ENCODE peak calls at places on chromosomes 1 and 21, in six cellular contexts. J is IMR-90, F is small intestine, Q is prostate gland, B is heart right ventricle, P is kidney. L is an unnamed sample.

GRCh38 chr1:97906567-97907228 is 14.1 kb downstream of the DPYD start:
- DNase-seq in F (no peak), Q (no peak), P (no peak), J (peak), B (no peak), L (no peak)

GRCh38 chr1:77375541-77375940 is 93.7 kb downstream of the AK5 start:
- DNase-seq in P (no peak), J (no peak), Q (no peak), B (no peak), F (no peak), L (no peak)

GRCh38 chr1:5943373-5944068 is 48.7 kb downstream of the NPHP4 start:
- DNase-seq in F (no peak), Q (no peak), J (no peak), B (no peak), P (no peak), L (no peak)

GRCh38 chr1:221217029-221217428 is 337.8 kb downstream of the HLX start:
- DNase-seq in Q (no peak), F (no peak), B (peak), P (no peak), J (peak), L (no peak)

GRCh38 chr1:162028726-162029125 is 5.1 kb upstream of the OLFML2B start:
- DNase-seq in J (no peak), F (no peak), P (no peak), Q (no peak), B (no peak), L (no peak)

GRCh38 chr1:22618056-22618455 is 18.4 kb upstream of the C1QA start:
- DNase-seq in Q (no peak), J (no peak), F (no peak), B (no peak), P (no peak), L (no peak)

GRCh38 chr21:46095106-46095719 is 2.7 kb upstream of the COL6A2 start:
- DNase-seq in P (no peak), Q (no peak), J (no peak), F (no peak), B (no peak), L (no peak)

GRCh38 chr1:201116091-201116490 is 3.9 kb upstream of the CACNA1S start:
- DNase-seq in Q (no peak), F (no peak), P (peak), B (no peak), J (no peak), L (no peak)

GRCh38 chr1:53477626-53478025 is 18.4 kb downstream of the DMRTB1 start:
- DNase-seq in F (no peak), J (no peak), Q (no peak), B (no peak), P (no peak), L (no peak)

GRCh38 chr21:42443876-42444744 is 40.4 kb downstream of the UBASH3A start:
- DNase-seq in F (no peak), Q (no peak), P (peak), J (no peak), B (no peak), L (no peak)

GRCh38 chr1:69172003-69173000 is 395.4 kb upstream of the LRRC7 start:
- DNase-seq in P (no peak), F (no peak), Q (no peak), B (no peak), J (peak), L (no peak)

GRCh38 chr1:228172591-228173527 is 7.3 kb downstream of the IBA57 start:
- DNase-seq in B (no peak), F (no peak), J (no peak), Q (no peak), P (peak), L (no peak)

GRCh38 chr1:66434096-66434495 is 99.9 kb upstream of the SGIP1 start:
- DNase-seq in Q (no peak), B (no peak), J (peak), P (no peak), F (no peak), L (no peak)

GRCh38 chr1:150551049-150551783 is 2.0 kb downstream of the ADAMTSL4 start:
- DNase-seq in F (no peak), J (no peak), B (no peak), P (no peak), Q (no peak), L (no peak)

GRCh38 chr1:53567458-53568250 is 108.5 kb downstream of the DMRTB1 start:
- DNase-seq in B (no peak), J (no peak), Q (no peak), F (no peak), P (no peak), L (no peak)

GRCh38 chr1:121538943-121539575 is 354.3 kb downstream of the SRGAP2C start:
- DNase-seq in B (no peak), Q (no peak), J (no peak), F (no peak), P (no peak), L (no peak)

GRCh38 chr21:33374080-33374873 is 28.9 kb upstream of the IFNGR2 start:
- DNase-seq in P (no peak), Q (peak), J (peak), F (no peak), B (peak), L (no peak)

GRCh38 chr1:116224561-116224960 is 113.4 kb downstream of the MAB21L3 start:
- DNase-seq in Q (no peak), J (no peak), P (no peak), B (no peak), F (no peak), L (no peak)

GRCh38 chr1:89523597-89524368 is 846 bp upstream of the LRRC8B start:
- DNase-seq in P (no peak), Q (no peak), B (peak), F (peak), J (peak), L (no peak)

GRCh38 chr1:91755888-91756287 is 130.1 kb downstream of the TGFBR3 start:
- DNase-seq in Q (no peak), F (no peak), B (no peak), P (no peak), J (no peak), L (no peak)

GRCh38 chr1:72530646-72531045 is 248.3 kb upstream of the NEGR1 start:
- DNase-seq in J (no peak), B (no peak), P (no peak), F (no peak), Q (no peak), L (no peak)

GRCh38 chr1:24201941-24202440 is 14.9 kb upstream of the IFNLR1 start:
- DNase-seq in J (peak), P (peak), F (peak), B (peak), Q (peak), L (peak)

GRCh38 chr1:42504535-42505128 is 41.5 kb downstream of the CCDC30 start:
- DNase-seq in F (no peak), B (no peak), J (no peak), P (no peak), Q (no peak), L (no peak)

GRCh38 chr1:59673575-59674467 is 140.9 kb upstream of the HOOK1 start:
- DNase-seq in F (no peak), J (no peak), B (no peak), Q (peak), P (no peak), L (no peak)

DNA sequence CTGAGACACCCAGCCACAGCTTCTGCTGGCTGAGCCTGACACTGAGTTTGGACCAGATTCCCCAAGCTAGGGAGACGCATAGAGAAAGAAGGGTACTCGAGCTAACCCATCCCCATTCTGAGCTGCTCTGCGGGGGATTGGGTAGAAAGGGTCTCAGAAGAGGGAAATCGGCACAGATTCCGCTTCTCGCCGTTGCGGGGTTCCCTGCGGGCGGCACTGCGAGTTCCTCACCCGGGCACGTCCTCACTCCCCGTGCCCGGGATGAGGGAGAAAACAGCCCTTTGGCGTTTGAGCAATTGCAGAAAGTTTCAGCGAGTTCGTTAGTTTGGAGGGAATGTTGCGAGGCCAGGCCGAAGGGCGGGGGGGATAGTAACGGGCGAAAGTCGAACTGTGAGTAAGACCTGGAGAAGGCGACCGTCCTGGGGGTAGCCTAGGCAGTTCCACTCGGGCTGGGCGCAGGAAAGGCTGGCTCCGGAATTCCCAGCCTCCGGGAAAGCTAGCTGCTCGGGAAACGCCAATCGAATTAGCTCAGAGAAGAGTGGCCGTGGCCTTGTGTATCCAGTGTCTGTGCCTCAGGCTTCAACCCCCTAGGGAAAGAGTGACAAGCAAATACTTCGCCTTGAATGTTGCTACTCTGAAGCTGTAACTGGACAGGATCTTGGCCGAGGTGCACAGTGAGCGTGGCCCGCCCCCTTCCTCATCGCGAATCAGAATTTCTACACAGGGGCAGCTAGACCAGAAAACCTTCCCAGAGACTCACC is 717 bp downstream of the PTGFR start:
- DNase-seq in J (peak), P (peak), Q (no peak), F (no peak), B (peak), L (no peak)
- H3K27ac ChIP-seq in J (peak), P (peak), Q (no peak), F (no peak), B (peak), L (no peak)

DNA sequence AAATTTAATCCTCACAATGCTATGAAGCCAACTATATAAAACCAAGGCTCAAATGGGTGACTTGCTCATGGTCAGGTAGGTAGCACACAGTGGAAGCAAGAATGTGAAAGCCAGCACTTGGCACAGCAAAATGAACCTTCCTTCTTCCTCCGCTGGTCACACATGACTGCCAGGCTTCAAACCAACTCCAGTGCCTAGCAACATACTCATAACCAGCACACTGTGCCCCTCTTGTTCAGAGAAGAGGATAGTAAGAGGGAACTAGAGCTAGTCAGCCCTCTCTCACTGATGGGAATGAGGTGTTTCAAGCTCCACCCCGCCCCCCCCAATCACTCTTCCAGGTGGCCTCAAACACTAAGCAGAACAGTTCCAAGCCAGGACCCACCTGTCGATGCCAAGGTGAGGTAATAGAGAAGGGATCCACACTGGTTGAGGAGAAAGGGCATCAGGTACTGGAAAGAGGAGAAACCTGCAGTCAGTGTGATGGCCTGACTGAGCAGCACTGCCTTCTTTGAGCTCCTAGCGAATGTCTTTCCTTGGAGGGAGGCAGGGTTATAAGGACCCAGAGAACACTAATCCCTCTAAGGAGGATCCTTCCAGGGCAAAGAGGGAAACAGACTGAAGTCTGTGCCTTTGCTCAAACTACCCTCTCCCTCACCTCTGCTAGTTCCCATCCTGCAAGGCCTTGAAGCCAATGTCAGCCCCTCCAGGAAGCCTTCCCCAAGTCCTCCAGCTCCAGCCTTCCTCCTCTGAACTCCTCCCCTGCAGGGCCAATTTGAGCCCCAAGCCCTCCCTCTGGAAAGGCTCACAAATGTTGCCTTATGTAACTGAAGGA is 1.2 kb downstream of the TMEM234 start:
- DNase-seq in B (no peak), Q (no peak), F (no peak), P (no peak), J (no peak), L (no peak)
- H3K27ac ChIP-seq in B (peak), Q (no peak), F (no peak), P (peak), J (peak), L (peak)

DNA sequence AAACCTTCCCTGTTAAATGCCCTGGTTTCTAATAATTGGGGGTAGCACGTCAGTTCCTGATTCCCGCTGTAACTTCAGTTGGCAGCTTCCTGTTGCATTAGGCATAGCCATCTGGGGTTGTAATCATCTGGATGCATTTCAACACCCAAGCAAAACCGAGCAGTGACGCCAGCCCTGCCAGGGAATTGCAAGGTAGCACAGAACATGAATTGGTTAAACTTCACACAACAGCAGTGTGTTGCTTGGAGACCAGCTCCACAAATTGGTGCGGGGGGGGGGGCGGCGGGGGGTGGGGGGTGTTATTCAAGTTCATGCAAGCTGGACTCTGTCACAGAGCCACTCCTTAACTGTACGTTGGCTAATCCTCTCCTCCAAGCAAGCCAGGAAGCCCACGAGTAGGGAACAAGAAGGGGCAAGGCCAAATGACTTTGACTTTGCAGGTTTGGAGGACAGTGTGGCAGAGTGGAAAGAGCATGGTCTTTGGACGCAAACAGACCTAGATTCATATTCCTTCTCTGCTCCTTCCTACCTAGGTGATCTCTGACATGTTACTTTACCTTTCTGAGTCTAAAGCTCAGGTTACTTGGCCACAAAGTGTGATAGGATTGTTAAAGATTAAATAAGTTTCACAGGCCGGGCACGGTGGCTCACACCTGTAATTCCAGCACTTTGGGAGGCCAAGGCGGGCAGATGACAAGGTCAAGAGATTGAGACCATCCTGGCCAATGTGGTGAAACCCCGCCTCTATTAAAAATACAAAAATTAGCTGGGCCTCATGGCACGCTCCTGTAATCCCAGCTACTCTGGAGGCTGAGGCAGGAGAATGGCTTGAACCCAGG is 4.7 kb downstream of the LAX1 start:
- DNase-seq in J (peak), P (peak), Q (peak), B (peak), F (peak), L (no peak)
- H3K27ac ChIP-seq in J (peak), P (peak), Q (peak), B (peak), F (peak), L (no peak)

GRCh38 chr21:44988607-44989537 is 49.0 kb downstream of the SLX9 start:
- DNase-seq in B (no peak), J (no peak), Q (no peak), F (no peak), P (peak), L (no peak)
- H3K27ac ChIP-seq in B (no peak), J (no peak), Q (no peak), F (no peak), P (no peak), L (no peak)

GRCh38 chr1:2322065-2322571 is 69.2 kb downstream of the MORN1 start:
- DNase-seq in Q (no peak), B (peak), P (peak), J (peak), F (no peak), L (peak)
- H3K27ac ChIP-seq in Q (peak), B (peak), P (peak), J (peak), F (no peak), L (peak)

DNA sequence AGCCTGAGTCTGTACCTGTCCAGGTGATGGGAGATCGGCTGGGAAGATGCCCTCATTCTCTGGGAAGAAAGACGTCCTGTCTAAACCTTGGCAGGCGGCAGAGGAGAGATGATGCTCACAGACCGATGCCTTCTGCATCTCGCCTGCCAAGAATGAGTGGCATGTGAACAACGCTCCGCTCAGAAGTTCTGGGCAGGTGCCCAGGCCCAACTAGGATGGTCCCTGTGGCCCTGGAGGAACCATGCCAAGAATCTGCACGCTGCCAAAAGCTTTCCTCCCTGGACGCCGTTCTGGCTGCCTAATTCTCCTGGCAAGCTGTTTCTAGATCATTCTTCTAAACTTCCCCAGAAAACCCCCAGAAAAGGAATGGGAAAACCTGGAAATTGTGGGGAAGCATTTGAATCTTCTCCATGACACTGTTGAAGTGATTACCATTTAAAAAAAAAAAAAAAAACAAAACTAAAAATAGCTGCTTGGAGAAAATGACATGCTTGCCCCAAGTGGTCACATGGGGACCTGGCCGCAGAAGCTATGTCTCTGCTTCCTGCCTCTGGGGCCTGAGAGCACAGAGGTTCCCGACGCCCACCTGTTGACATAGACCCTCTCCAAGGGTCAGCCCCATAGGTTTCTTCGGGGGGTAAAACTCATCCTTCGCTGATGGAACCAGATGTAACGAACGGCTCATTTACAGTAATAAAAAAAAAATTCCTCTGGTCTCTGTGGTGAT is 441.0 kb downstream of the PRDM2 start:
- DNase-seq in Q (peak), B (peak), P (peak), F (no peak), J (no peak), L (no peak)
- H3K27ac ChIP-seq in Q (no peak), B (no peak), P (no peak), F (no peak), J (no peak), L (no peak)

GRCh38 chr1:230160957-230161771 is 94.1 kb downstream of the GALNT2 start:
- DNase-seq in Q (no peak), B (no peak), J (peak), P (no peak), F (peak), L (no peak)
- H3K27ac ChIP-seq in Q (no peak), B (peak), J (no peak), P (no peak), F (peak), L (no peak)

GRCh38 chr1:93659805-93660479 is 21.7 kb downstream of the BCAR3 start:
- DNase-seq in Q (no peak), P (no peak), J (peak), F (no peak), B (peak), L (no peak)
- H3K27ac ChIP-seq in Q (no peak), P (no peak), J (peak), F (no peak), B (no peak), L (peak)